ENCODE peak calls at places on chromosomes 12 and 14, in four cellular contexts. P, E, M and Z are unnamed samples.

GRCh38 chr12:77003244-77003643 is 62.1 kb downstream of the E2F7 start:
- DNase-seq in E (peak; percentile 20), P (no peak), M (no peak), Z (no peak)

GRCh38 chr12:2561367-2561766 is 233.4 kb upstream of the FKBP4 start:
- DNase-seq in E (peak; percentile 65), M (no peak), P (no peak), Z (no peak)

GRCh38 chr12:52296572-52297215 is 5.4 kb upstream of the KRT81 start:
- DNase-seq in M (no peak), E (no peak), P (no peak), Z (no peak)

GRCh38 chr14:52949711-52950409 is 990 bp downstream of the FERMT2 start:
- DNase-seq in P (no peak), E (peak; percentile 70), M (peak; percentile 24), Z (no peak)

GRCh38 chr12:19243577-19243976 is 114.0 kb downstream of the PLEKHA5 start:
- DNase-seq in E (no peak), P (no peak), M (peak; percentile 9), Z (no peak)

GRCh38 chr12:118850244-118850825 is 131.0 kb upstream of the SRRM4 start:
- DNase-seq in M (no peak), P (peak; percentile 21), E (no peak), Z (peak; percentile 80)

GRCh38 chr12:85866929-85867776 is 6.9 kb upstream of the NTS start:
- DNase-seq in M (peak; percentile 4), P (no peak), E (peak; percentile 87), Z (peak; percentile 75)

GRCh38 chr12:93879476-93880376 is 202.6 kb downstream of the CRADD start:
- DNase-seq in P (no peak), M (no peak), E (peak; percentile 80), Z (no peak)

GRCh38 chr12:52884526-52885293 is 20.2 kb downstream of the KRT8 start:
- DNase-seq in M (peak; percentile 83), E (peak; percentile 66), P (peak; percentile 70), Z (peak; percentile 99)

GRCh38 chr12:120905856-120906384 is 1.8 kb upstream of the SPPL3 start:
- DNase-seq in P (no peak), E (peak; percentile 20), M (no peak), Z (no peak)

GRCh38 chr12:40122842-40123241 is 17.0 kb upstream of the SLC2A13 start:
- DNase-seq in P (no peak), E (no peak), M (no peak), Z (no peak)

GRCh38 chr12:93261505-93262094 is 116.1 kb upstream of the NUDT4 start:
- DNase-seq in E (no peak), P (no peak), M (no peak), Z (no peak)

GRCh38 chr14:73058923-73059311 is 583 bp downstream of the RBM25 start:
- DNase-seq in P (no peak), M (no peak), E (no peak), Z (peak; percentile 68)

GRCh38 chr14:39266589-39266870 is 32.8 kb downstream of the MIA2 start:
- DNase-seq in M (no peak), P (no peak), E (peak; percentile 48), Z (peak; percentile 62)

GRCh38 chr14:67919259-67919658 is 99.7 kb downstream of the RAD51B start:
- DNase-seq in P (no peak), M (no peak), E (peak; percentile 6), Z (peak; percentile 38)